ENCODE peak calls at places on chromosomes 3 and 15, in nine cellular contexts. One of them, this sample, is unnamed.

GRCh38 chr3:88231207-88231606 is 81.4 kb downstream of the C3orf38 start:
- DNase-seq in neural progenitor cell: no peak
- DNase-seq in tibial artery: no peak
- DNase-seq in fibroblast of the aortic adventitia: no peak
- DNase-seq in psoas muscle: no peak
- DNase-seq in upper lobe of right lung: no peak
- DNase-seq in fibroblast of pulmonary artery: peak
- DNase-seq in GM06990: no peak
- DNase-seq in A549: no peak
- DNase-seq in this sample: peak

GRCh38 chr15:89495638-89496145 is 691 bp downstream of the RHCG start:
- DNase-seq in neural progenitor cell: no peak
- DNase-seq in tibial artery: peak
- DNase-seq in fibroblast of the aortic adventitia: no peak
- DNase-seq in psoas muscle: no peak
- DNase-seq in upper lobe of right lung: no peak
- DNase-seq in fibroblast of pulmonary artery: no peak
- DNase-seq in GM06990: no peak
- DNase-seq in A549: no peak
- DNase-seq in this sample: no peak

GRCh38 chr15:74603789-74604705 is 11.6 kb upstream of the CLK3 start:
- DNase-seq in neural progenitor cell: no peak
- DNase-seq in tibial artery: no peak
- DNase-seq in fibroblast of the aortic adventitia: no peak
- DNase-seq in psoas muscle: no peak
- DNase-seq in upper lobe of right lung: no peak
- DNase-seq in fibroblast of pulmonary artery: no peak
- DNase-seq in GM06990: no peak
- DNase-seq in A549: no peak
- DNase-seq in this sample: no peak

GRCh38 chr15:23561914-23562313 is 3.6 kb upstream of the MKRN3 start:
- DNase-seq in neural progenitor cell: no peak
- DNase-seq in tibial artery: no peak
- DNase-seq in fibroblast of the aortic adventitia: no peak
- DNase-seq in psoas muscle: no peak
- DNase-seq in upper lobe of right lung: no peak
- DNase-seq in fibroblast of pulmonary artery: no peak
- DNase-seq in GM06990: no peak
- DNase-seq in A549: no peak
- DNase-seq in this sample: no peak

GRCh38 chr15:59605994-59606393 is 5.6 kb upstream of the GCNT3 start:
- DNase-seq in neural progenitor cell: no peak
- DNase-seq in tibial artery: no peak
- DNase-seq in fibroblast of the aortic adventitia: no peak
- DNase-seq in psoas muscle: no peak
- DNase-seq in upper lobe of right lung: no peak
- DNase-seq in fibroblast of pulmonary artery: no peak
- DNase-seq in GM06990: no peak
- DNase-seq in A549: no peak
- DNase-seq in this sample: no peak

GRCh38 chr3:110615454-110615853 is 456.2 kb upstream of the NECTIN3 start:
- DNase-seq in neural progenitor cell: no peak
- DNase-seq in tibial artery: no peak
- DNase-seq in fibroblast of the aortic adventitia: no peak
- DNase-seq in psoas muscle: no peak
- DNase-seq in upper lobe of right lung: no peak
- DNase-seq in fibroblast of pulmonary artery: no peak
- DNase-seq in GM06990: no peak
- DNase-seq in A549: no peak
- DNase-seq in this sample: no peak

GRCh38 chr3:104628185-104628789 is 738.4 kb upstream of the ALCAM start:
- DNase-seq in neural progenitor cell: peak
- DNase-seq in tibial artery: no peak
- DNase-seq in fibroblast of the aortic adventitia: peak
- DNase-seq in psoas muscle: no peak
- DNase-seq in upper lobe of right lung: no peak
- DNase-seq in fibroblast of pulmonary artery: peak
- DNase-seq in GM06990: no peak
- DNase-seq in A549: peak
- DNase-seq in this sample: peak

GRCh38 chr15:60798821-60799220 is 319.9 kb upstream of the ICE2 start:
- DNase-seq in neural progenitor cell: no peak
- DNase-seq in tibial artery: no peak
- DNase-seq in fibroblast of the aortic adventitia: peak
- DNase-seq in psoas muscle: no peak
- DNase-seq in upper lobe of right lung: no peak
- DNase-seq in fibroblast of pulmonary artery: peak
- DNase-seq in GM06990: peak
- DNase-seq in A549: no peak
- DNase-seq in this sample: peak

GRCh38 chr3:17258823-17259436 is 374.2 kb downstream of the PLCL2 start:
- DNase-seq in neural progenitor cell: peak
- DNase-seq in tibial artery: no peak
- DNase-seq in fibroblast of the aortic adventitia: peak
- DNase-seq in psoas muscle: no peak
- DNase-seq in upper lobe of right lung: no peak
- DNase-seq in fibroblast of pulmonary artery: peak
- DNase-seq in GM06990: peak
- DNase-seq in A549: peak
- DNase-seq in this sample: peak

GRCh38 chr3:37905346-37905745 is 43.7 kb downstream of the CTDSPL start:
- DNase-seq in neural progenitor cell: peak
- DNase-seq in tibial artery: no peak
- DNase-seq in fibroblast of the aortic adventitia: peak
- DNase-seq in psoas muscle: no peak
- DNase-seq in upper lobe of right lung: no peak
- DNase-seq in fibroblast of pulmonary artery: no peak
- DNase-seq in GM06990: no peak
- DNase-seq in A549: no peak
- DNase-seq in this sample: no peak

GRCh38 chr15:71259866-71260265 is 144.6 kb downstream of the THSD4 start:
- DNase-seq in neural progenitor cell: no peak
- DNase-seq in tibial artery: no peak
- DNase-seq in fibroblast of the aortic adventitia: no peak
- DNase-seq in psoas muscle: no peak
- DNase-seq in upper lobe of right lung: no peak
- DNase-seq in fibroblast of pulmonary artery: no peak
- DNase-seq in GM06990: no peak
- DNase-seq in A549: no peak
- DNase-seq in this sample: no peak

GRCh38 chr3:57682284-57682683 is 10.6 kb downstream of the DENND6A start:
- DNase-seq in neural progenitor cell: no peak
- DNase-seq in tibial artery: no peak
- DNase-seq in fibroblast of the aortic adventitia: peak
- DNase-seq in psoas muscle: no peak
- DNase-seq in upper lobe of right lung: no peak
- DNase-seq in fibroblast of pulmonary artery: peak
- DNase-seq in GM06990: no peak
- DNase-seq in A549: no peak
- DNase-seq in this sample: peak

GRCh38 chr15:51499379-51499976 is 123.1 kb downstream of the DMXL2 start:
- DNase-seq in neural progenitor cell: peak
- DNase-seq in tibial artery: no peak
- DNase-seq in fibroblast of the aortic adventitia: peak
- DNase-seq in psoas muscle: no peak
- DNase-seq in upper lobe of right lung: no peak
- DNase-seq in fibroblast of pulmonary artery: peak
- DNase-seq in GM06990: no peak
- DNase-seq in A549: peak
- DNase-seq in this sample: peak

GRCh38 chr3:94374439-94375161 is 311.7 kb downstream of the NSUN3 start:
- DNase-seq in neural progenitor cell: peak
- DNase-seq in tibial artery: no peak
- DNase-seq in fibroblast of the aortic adventitia: no peak
- DNase-seq in psoas muscle: no peak
- DNase-seq in upper lobe of right lung: no peak
- DNase-seq in fibroblast of pulmonary artery: no peak
- DNase-seq in GM06990: no peak
- DNase-seq in A549: no peak
- DNase-seq in this sample: no peak

DNA sequence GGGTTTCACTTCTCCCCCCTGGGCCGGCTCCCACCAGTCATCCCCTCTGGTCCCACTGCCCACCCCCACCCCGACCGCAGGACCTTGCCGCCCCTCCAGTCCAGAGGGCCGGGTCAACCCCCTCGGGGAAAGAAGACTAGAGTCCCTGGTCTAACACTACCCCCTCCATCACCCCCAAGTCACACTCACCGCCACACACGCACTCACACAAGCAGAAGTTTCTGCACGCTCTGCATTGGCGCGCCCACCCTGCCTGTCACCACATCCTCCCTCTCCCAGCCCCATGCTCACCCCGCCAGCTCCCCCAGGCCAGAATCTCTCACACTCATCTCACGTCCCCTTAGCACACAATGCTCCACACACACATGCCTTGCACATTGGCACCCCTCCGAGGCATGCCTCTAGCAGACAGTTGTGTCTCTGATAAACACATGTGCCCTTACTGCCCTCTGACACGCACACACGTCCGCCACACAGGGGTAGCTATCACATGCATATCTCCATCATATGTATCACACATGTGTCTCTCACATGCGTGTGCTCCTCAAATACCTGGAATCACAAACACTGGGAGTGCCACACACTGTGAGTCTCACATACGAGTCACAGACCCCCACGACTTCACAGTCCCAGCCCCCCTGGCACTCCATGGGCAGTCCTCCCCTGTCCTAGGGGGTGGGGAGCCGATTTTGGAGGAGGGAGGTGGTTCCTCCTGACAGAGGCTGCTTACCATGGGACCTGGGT is 760 bp downstream of the FBLN2 start:
- DNase-seq in neural progenitor cell: no peak
- DNase-seq in tibial artery: no peak
- DNase-seq in fibroblast of the aortic adventitia: no peak
- DNase-seq in psoas muscle: peak
- DNase-seq in upper lobe of right lung: no peak
- DNase-seq in fibroblast of pulmonary artery: no peak
- DNase-seq in GM06990: no peak
- DNase-seq in A549: no peak
- DNase-seq in this sample: no peak
- H3K4me3 ChIP-seq in neural progenitor cell: peak
- H3K4me3 ChIP-seq in tibial artery: peak
- H3K4me3 ChIP-seq in fibroblast of the aortic adventitia: peak
- H3K4me3 ChIP-seq in psoas muscle: peak
- H3K4me3 ChIP-seq in upper lobe of right lung: peak
- H3K4me3 ChIP-seq in fibroblast of pulmonary artery: peak
- H3K4me3 ChIP-seq in GM06990: no peak
- H3K4me3 ChIP-seq in A549: no peak
- H3K4me3 ChIP-seq in this sample: peak

DNA sequence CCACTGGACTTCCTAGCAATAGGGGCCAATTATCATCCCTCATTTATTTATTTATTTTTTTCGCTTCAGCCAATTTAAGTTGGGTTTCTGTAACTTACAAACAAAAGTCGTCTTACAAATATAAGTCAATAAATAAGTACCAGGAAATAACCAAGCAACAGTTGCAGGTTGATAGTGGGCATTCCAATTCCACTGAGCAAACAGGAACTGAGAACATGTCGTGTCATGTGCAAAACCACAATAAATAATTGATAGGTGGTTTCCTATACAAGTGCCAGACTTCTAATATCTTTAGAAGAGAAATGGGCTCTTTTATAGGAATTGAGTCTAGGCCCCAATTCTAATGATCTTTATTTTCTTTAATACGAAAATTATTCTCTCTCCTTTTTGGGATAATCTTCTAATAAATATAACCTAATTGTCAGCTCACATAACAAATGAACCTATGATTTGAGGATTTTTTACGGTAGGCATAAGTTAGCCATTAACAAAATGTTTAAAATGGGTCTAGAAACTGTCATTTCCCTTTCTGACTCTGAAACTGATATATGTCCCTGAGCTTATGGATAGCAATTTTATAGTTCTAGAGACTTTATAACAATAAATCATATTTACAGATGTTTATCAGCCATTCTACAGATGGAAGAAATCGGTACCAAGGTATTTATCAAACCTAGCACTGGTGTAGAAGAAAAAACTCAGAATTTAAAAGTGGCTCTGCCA is 571.8 kb downstream of the FOXP1 start:
- DNase-seq in neural progenitor cell: no peak
- DNase-seq in tibial artery: no peak
- DNase-seq in fibroblast of the aortic adventitia: no peak
- DNase-seq in psoas muscle: no peak
- DNase-seq in upper lobe of right lung: no peak
- DNase-seq in fibroblast of pulmonary artery: no peak
- DNase-seq in GM06990: no peak
- DNase-seq in A549: no peak
- DNase-seq in this sample: no peak
- TF ChIP-seq CTCF in neural progenitor cell: no peak
- TF ChIP-seq CTCF in tibial artery: no peak
- TF ChIP-seq CTCF in fibroblast of the aortic adventitia: no peak
- TF ChIP-seq CTCF in psoas muscle: no peak
- TF ChIP-seq CTCF in upper lobe of right lung: no peak
- TF ChIP-seq CTCF in fibroblast of pulmonary artery: no peak
- TF ChIP-seq CTCF in GM06990: no peak
- TF ChIP-seq CTCF in A549: no peak
- TF ChIP-seq CTCF in this sample: no peak

GRCh38 chr3:108381531-108381930 is 85.2 kb downstream of the HHLA2 start:
- DNase-seq in neural progenitor cell: no peak
- DNase-seq in tibial artery: no peak
- DNase-seq in fibroblast of the aortic adventitia: no peak
- DNase-seq in psoas muscle: no peak
- DNase-seq in upper lobe of right lung: no peak
- DNase-seq in fibroblast of pulmonary artery: no peak
- DNase-seq in GM06990: no peak
- DNase-seq in A549: no peak
- DNase-seq in this sample: no peak

GRCh38 chr3:108383306-108383705 is 87.0 kb downstream of the HHLA2 start:
- DNase-seq in neural progenitor cell: no peak
- DNase-seq in tibial artery: no peak
- DNase-seq in fibroblast of the aortic adventitia: no peak
- DNase-seq in psoas muscle: no peak
- DNase-seq in upper lobe of right lung: no peak
- DNase-seq in fibroblast of pulmonary artery: no peak
- DNase-seq in GM06990: no peak
- DNase-seq in A549: no peak
- DNase-seq in this sample: no peak

GRCh38 chr3:108380128-108380795 is 83.9 kb downstream of the HHLA2 start:
- DNase-seq in neural progenitor cell: no peak
- DNase-seq in tibial artery: no peak
- DNase-seq in fibroblast of the aortic adventitia: no peak
- DNase-seq in psoas muscle: no peak
- DNase-seq in upper lobe of right lung: no peak
- DNase-seq in fibroblast of pulmonary artery: no peak
- DNase-seq in GM06990: no peak
- DNase-seq in A549: no peak
- DNase-seq in this sample: no peak

GRCh38 chr3:108378153-108378951 is 82.0 kb downstream of the HHLA2 start:
- DNase-seq in neural progenitor cell: no peak
- DNase-seq in tibial artery: no peak
- DNase-seq in fibroblast of the aortic adventitia: no peak
- DNase-seq in psoas muscle: no peak
- DNase-seq in upper lobe of right lung: no peak
- DNase-seq in fibroblast of pulmonary artery: no peak
- DNase-seq in GM06990: no peak
- DNase-seq in A549: no peak
- DNase-seq in this sample: no peak

GRCh38 chr3:108377384-108377783 is 81.0 kb downstream of the HHLA2 start:
- DNase-seq in neural progenitor cell: no peak
- DNase-seq in tibial artery: no peak
- DNase-seq in fibroblast of the aortic adventitia: no peak
- DNase-seq in psoas muscle: no peak
- DNase-seq in upper lobe of right lung: no peak
- DNase-seq in fibroblast of pulmonary artery: no peak
- DNase-seq in GM06990: no peak
- DNase-seq in A549: no peak
- DNase-seq in this sample: no peak
- H3K4me3 ChIP-seq in neural progenitor cell: no peak
- H3K4me3 ChIP-seq in tibial artery: no peak
- H3K4me3 ChIP-seq in fibroblast of the aortic adventitia: no peak
- H3K4me3 ChIP-seq in psoas muscle: no peak
- H3K4me3 ChIP-seq in upper lobe of right lung: no peak
- H3K4me3 ChIP-seq in fibroblast of pulmonary artery: no peak
- H3K4me3 ChIP-seq in GM06990: no peak
- H3K4me3 ChIP-seq in A549: no peak
- H3K4me3 ChIP-seq in this sample: no peak

GRCh38 chr3:116863842-116864626 is 154.5 kb downstream of the TUSC7 start:
- DNase-seq in neural progenitor cell: peak
- DNase-seq in tibial artery: no peak
- DNase-seq in fibroblast of the aortic adventitia: peak
- DNase-seq in psoas muscle: no peak
- DNase-seq in upper lobe of right lung: no peak
- DNase-seq in fibroblast of pulmonary artery: peak
- DNase-seq in GM06990: no peak
- DNase-seq in A549: peak
- DNase-seq in this sample: peak
- TF ChIP-seq CTCF in neural progenitor cell: peak
- TF ChIP-seq CTCF in tibial artery: peak
- TF ChIP-seq CTCF in fibroblast of the aortic adventitia: peak
- TF ChIP-seq CTCF in psoas muscle: no peak
- TF ChIP-seq CTCF in upper lobe of right lung: peak
- TF ChIP-seq CTCF in fibroblast of pulmonary artery: peak
- TF ChIP-seq CTCF in GM06990: peak
- TF ChIP-seq CTCF in A549: peak
- TF ChIP-seq CTCF in this sample: peak

This sample was measured in choroid plexus epithelial cell.